ENCODE peak calls at places on chromosomes 16 and 17, in eight cellular contexts. One of them, this sample, is unnamed.

GRCh38 chr16:75555213-75555706 is 792 bp downstream of the TMEM231 start:
- DNase-seq in vagina: no peak
- DNase-seq in stomach: peak; percentile 67
- DNase-seq in breast epithelium: peak; percentile 74
- DNase-seq in prostate gland: peak; percentile 73
- DNase-seq in HCT116: peak; percentile 86
- DNase-seq in HepG2: peak; percentile 89
- DNase-seq in sigmoid colon: peak; percentile 91
- DNase-seq in this sample: peak; percentile 82

GRCh38 chr16:83953796-83954576 is 946 bp downstream of the OSGIN1 start:
- DNase-seq in vagina: no peak
- DNase-seq in HepG2: peak; percentile 73
- DNase-seq in prostate gland: peak; percentile 49
- DNase-seq in stomach: no peak
- DNase-seq in HCT116: peak; percentile 72
- DNase-seq in sigmoid colon: no peak
- DNase-seq in breast epithelium: peak; percentile 57
- DNase-seq in this sample: no peak

GRCh38 chr16:59702531-59702930 is 968.4 kb upstream of the GOT2 start:
- DNase-seq in prostate gland: no peak
- DNase-seq in HepG2: no peak
- DNase-seq in stomach: no peak
- DNase-seq in HCT116: no peak
- DNase-seq in breast epithelium: no peak
- DNase-seq in vagina: no peak
- DNase-seq in sigmoid colon: no peak
- DNase-seq in this sample: no peak

GRCh38 chr17:17694229-17695081 is 13.2 kb downstream of the RAI1 start:
- DNase-seq in stomach: peak; percentile 70
- DNase-seq in vagina: no peak
- DNase-seq in HCT116: no peak
- DNase-seq in breast epithelium: peak; percentile 75
- DNase-seq in HepG2: peak; percentile 45
- DNase-seq in prostate gland: peak; percentile 75
- DNase-seq in sigmoid colon: peak; percentile 90
- DNase-seq in this sample: peak; percentile 76

GRCh38 chr17:1467898-1468492 is 12.0 kb upstream of the CRK start:
- DNase-seq in breast epithelium: no peak
- DNase-seq in HepG2: peak; percentile 92
- DNase-seq in HCT116: no peak
- DNase-seq in stomach: no peak
- DNase-seq in vagina: peak; percentile 94
- DNase-seq in sigmoid colon: peak; percentile 81
- DNase-seq in prostate gland: no peak
- DNase-seq in this sample: no peak

GRCh38 chr17:9104370-9105041 is 83.2 kb downstream of the NTN1 start:
- DNase-seq in sigmoid colon: no peak
- DNase-seq in stomach: no peak
- DNase-seq in breast epithelium: no peak
- DNase-seq in HCT116: no peak
- DNase-seq in prostate gland: no peak
- DNase-seq in HepG2: no peak
- DNase-seq in vagina: no peak
- DNase-seq in this sample: no peak

GRCh38 chr16:67902831-67903230 is 9.8 kb downstream of the PSKH1 start:
- DNase-seq in breast epithelium: no peak
- DNase-seq in sigmoid colon: no peak
- DNase-seq in stomach: no peak
- DNase-seq in HepG2: no peak
- DNase-seq in prostate gland: no peak
- DNase-seq in vagina: no peak
- DNase-seq in HCT116: no peak
- DNase-seq in this sample: no peak

GRCh38 chr16:55656695-55657092 is 906 bp downstream of the SLC6A2 start:
- DNase-seq in sigmoid colon: no peak
- DNase-seq in breast epithelium: no peak
- DNase-seq in vagina: no peak
- DNase-seq in prostate gland: no peak
- DNase-seq in HCT116: no peak
- DNase-seq in HepG2: no peak
- DNase-seq in stomach: no peak
- DNase-seq in this sample: no peak

GRCh38 chr17:46925185-46925858 is 2.4 kb downstream of the GOSR2 start:
- DNase-seq in prostate gland: no peak
- DNase-seq in breast epithelium: no peak
- DNase-seq in vagina: no peak
- DNase-seq in stomach: no peak
- DNase-seq in sigmoid colon: no peak
- DNase-seq in HepG2: peak; percentile 40
- DNase-seq in HCT116: no peak
- DNase-seq in this sample: no peak

GRCh38 chr17:36092228-36092627 is 2.3 kb upstream of the CCL3 start:
- DNase-seq in stomach: no peak
- DNase-seq in sigmoid colon: no peak
- DNase-seq in vagina: no peak
- DNase-seq in HepG2: no peak
- DNase-seq in prostate gland: no peak
- DNase-seq in breast epithelium: no peak
- DNase-seq in HCT116: no peak
- DNase-seq in this sample: no peak

GRCh38 chr16:83143788-83144187 is 517.0 kb downstream of the CDH13 start:
- DNase-seq in HepG2: peak; percentile 13
- DNase-seq in HCT116: no peak
- DNase-seq in sigmoid colon: no peak
- DNase-seq in stomach: no peak
- DNase-seq in vagina: no peak
- DNase-seq in breast epithelium: no peak
- DNase-seq in prostate gland: no peak
- DNase-seq in this sample: peak; percentile 9

GRCh38 chr16:23316634-23317265 is 14.6 kb downstream of the SCNN1B start:
- DNase-seq in sigmoid colon: no peak
- DNase-seq in stomach: no peak
- DNase-seq in vagina: no peak
- DNase-seq in HCT116: no peak
- DNase-seq in breast epithelium: no peak
- DNase-seq in prostate gland: no peak
- DNase-seq in HepG2: no peak
- DNase-seq in this sample: no peak

GRCh38 chr16:138049-138417 is 440 bp downstream of the NPRL3 start:
- DNase-seq in vagina: no peak
- DNase-seq in HCT116: no peak
- DNase-seq in breast epithelium: no peak
- DNase-seq in prostate gland: no peak
- DNase-seq in HepG2: no peak
- DNase-seq in sigmoid colon: no peak
- DNase-seq in stomach: no peak
- DNase-seq in this sample: no peak

GRCh38 chr16:52416888-52417287 is 130.1 kb downstream of the TOX3 start:
- DNase-seq in breast epithelium: no peak
- DNase-seq in prostate gland: no peak
- DNase-seq in stomach: no peak
- DNase-seq in HCT116: no peak
- DNase-seq in vagina: no peak
- DNase-seq in sigmoid colon: no peak
- DNase-seq in HepG2: no peak
- DNase-seq in this sample: no peak

GRCh38 chr17:61389670-61390478 is 9.8 kb upstream of the TBX2 start:
- DNase-seq in prostate gland: no peak
- DNase-seq in stomach: peak; percentile 57
- DNase-seq in HCT116: no peak
- DNase-seq in breast epithelium: no peak
- DNase-seq in sigmoid colon: no peak
- DNase-seq in HepG2: no peak
- DNase-seq in vagina: no peak
- DNase-seq in this sample: peak; percentile 40

GRCh38 chr17:8847891-8848290 is 19.6 kb downstream of the PIK3R6 start:
- DNase-seq in stomach: no peak
- DNase-seq in HCT116: no peak
- DNase-seq in sigmoid colon: peak; percentile 4
- DNase-seq in breast epithelium: no peak
- DNase-seq in HepG2: no peak
- DNase-seq in prostate gland: no peak
- DNase-seq in vagina: no peak
- DNase-seq in this sample: no peak

GRCh38 chr16:74942977-74943918 is 41.7 kb downstream of the WDR59 start:
- DNase-seq in stomach: no peak
- DNase-seq in sigmoid colon: no peak
- DNase-seq in breast epithelium: no peak
- DNase-seq in prostate gland: no peak
- DNase-seq in vagina: no peak
- DNase-seq in HepG2: no peak
- DNase-seq in HCT116: no peak
- DNase-seq in this sample: no peak

GRCh38 chr16:58306327-58306726 is 11.5 kb upstream of the PRSS54 start:
- DNase-seq in vagina: no peak
- DNase-seq in prostate gland: no peak
- DNase-seq in sigmoid colon: no peak
- DNase-seq in stomach: peak; percentile 56
- DNase-seq in HepG2: peak; percentile 15
- DNase-seq in breast epithelium: no peak
- DNase-seq in HCT116: peak; percentile 26
- DNase-seq in this sample: peak; percentile 60

GRCh38 chr17:12549499-12549901 is 116.2 kb upstream of the MYOCD start:
- DNase-seq in HCT116: no peak
- DNase-seq in HepG2: no peak
- DNase-seq in stomach: no peak
- DNase-seq in breast epithelium: no peak
- DNase-seq in sigmoid colon: no peak
- DNase-seq in vagina: no peak
- DNase-seq in prostate gland: no peak
- DNase-seq in this sample: no peak

GRCh38 chr17:30095507-30096244 is 20.9 kb upstream of the NSRP1 start:
- DNase-seq in vagina: no peak
- DNase-seq in prostate gland: no peak
- DNase-seq in HCT116: peak; percentile 69
- DNase-seq in breast epithelium: no peak
- DNase-seq in HepG2: peak; percentile 64
- DNase-seq in sigmoid colon: no peak
- DNase-seq in stomach: no peak
- DNase-seq in this sample: no peak

GRCh38 chr17:38996660-38997337 is 29.6 kb upstream of the FBXO47 start:
- DNase-seq in sigmoid colon: no peak
- DNase-seq in breast epithelium: no peak
- DNase-seq in prostate gland: no peak
- DNase-seq in HCT116: no peak
- DNase-seq in stomach: no peak
- DNase-seq in vagina: no peak
- DNase-seq in HepG2: no peak
- DNase-seq in this sample: no peak

GRCh38 chr17:34798581-34798980 is 162.7 kb downstream of the CCT6B start:
- DNase-seq in prostate gland: no peak
- DNase-seq in HCT116: no peak
- DNase-seq in vagina: no peak
- DNase-seq in stomach: no peak
- DNase-seq in breast epithelium: no peak
- DNase-seq in HepG2: no peak
- DNase-seq in sigmoid colon: no peak
- DNase-seq in this sample: no peak

GRCh38 chr17:51647873-51648272 is 387.5 kb downstream of the UTP18 start:
- DNase-seq in sigmoid colon: no peak
- DNase-seq in HCT116: no peak
- DNase-seq in stomach: no peak
- DNase-seq in vagina: no peak
- DNase-seq in breast epithelium: no peak
- DNase-seq in prostate gland: no peak
- DNase-seq in HepG2: no peak
- DNase-seq in this sample: no peak

GRCh38 chr16:58121132-58121531 is 8.0 kb downstream of the CFAP20 start:
- DNase-seq in prostate gland: no peak
- DNase-seq in HepG2: no peak
- DNase-seq in vagina: no peak
- DNase-seq in sigmoid colon: no peak
- DNase-seq in HCT116: no peak
- DNase-seq in stomach: no peak
- DNase-seq in breast epithelium: no peak
- DNase-seq in this sample: peak; percentile 40

GRCh38 chr16:80518436-80518835 is 22.4 kb upstream of the DYNLRB2 start:
- DNase-seq in prostate gland: no peak
- DNase-seq in breast epithelium: no peak
- DNase-seq in HCT116: no peak
- DNase-seq in sigmoid colon: no peak
- DNase-seq in vagina: no peak
- DNase-seq in HepG2: no peak
- DNase-seq in stomach: no peak
- DNase-seq in this sample: peak; percentile 8

GRCh38 chr16:17416461-17417221 is 54.1 kb downstream of the XYLT1 start:
- DNase-seq in HCT116: no peak
- DNase-seq in sigmoid colon: no peak
- DNase-seq in breast epithelium: no peak
- DNase-seq in stomach: no peak
- DNase-seq in prostate gland: no peak
- DNase-seq in vagina: no peak
- DNase-seq in HepG2: no peak
- DNase-seq in this sample: peak; percentile 60
- TF ChIP-seq POLR2A in HCT116: no peak
- TF ChIP-seq POLR2A in sigmoid colon: no peak
- TF ChIP-seq POLR2A in breast epithelium: no peak
- TF ChIP-seq POLR2A in stomach: no peak
- TF ChIP-seq POLR2A in prostate gland: no peak
- TF ChIP-seq POLR2A in vagina: no peak
- TF ChIP-seq POLR2A in HepG2: no peak
- TF ChIP-seq POLR2A in this sample: peak; percentile 16

GRCh38 chr16:8957061-8957392 is 6.7 kb downstream of the USP7 start:
- DNase-seq in vagina: no peak
- DNase-seq in breast epithelium: no peak
- DNase-seq in prostate gland: no peak
- DNase-seq in HCT116: no peak
- DNase-seq in stomach: no peak
- DNase-seq in HepG2: no peak
- DNase-seq in sigmoid colon: no peak
- DNase-seq in this sample: no peak
- TF ChIP-seq CTCF in vagina: no peak
- TF ChIP-seq CTCF in breast epithelium: no peak
- TF ChIP-seq CTCF in prostate gland: no peak
- TF ChIP-seq CTCF in HCT116: no peak
- TF ChIP-seq CTCF in stomach: no peak
- TF ChIP-seq CTCF in HepG2: no peak
- TF ChIP-seq CTCF in sigmoid colon: no peak
- TF ChIP-seq CTCF in this sample: no peak

DNA sequence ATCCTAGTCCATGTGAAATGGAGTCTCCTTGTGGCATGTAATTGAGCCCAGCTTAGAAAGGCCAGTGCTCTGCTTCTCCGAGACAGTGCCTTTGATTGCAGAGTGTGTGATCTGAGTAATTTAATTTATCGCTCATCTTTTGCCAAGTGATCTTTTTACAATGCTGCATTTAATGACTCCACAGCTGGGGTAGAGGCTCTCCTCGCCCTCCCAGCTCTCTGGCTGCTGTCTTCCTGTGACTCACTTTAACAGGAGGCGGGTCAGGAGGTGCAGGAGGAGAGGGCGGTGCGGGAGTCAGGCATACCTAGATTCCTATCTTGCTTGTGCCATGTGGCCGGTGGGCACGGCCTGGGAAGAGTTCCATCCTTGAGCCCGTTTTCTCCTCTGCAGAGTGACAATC is 113.4 kb upstream of the FOXF1 start:
- DNase-seq in vagina: no peak
- DNase-seq in prostate gland: peak; percentile 20
- DNase-seq in sigmoid colon: peak; percentile 95
- DNase-seq in stomach: no peak
- DNase-seq in HepG2: no peak
- DNase-seq in HCT116: peak; percentile 28
- DNase-seq in breast epithelium: no peak
- DNase-seq in this sample: peak; percentile 53
- TF ChIP-seq POLR2AphosphoS5 in vagina: peak; percentile 71
- TF ChIP-seq POLR2AphosphoS5 in prostate gland: peak; percentile 49
- TF ChIP-seq POLR2AphosphoS5 in sigmoid colon: peak; percentile 90
- TF ChIP-seq POLR2AphosphoS5 in stomach: no peak
- TF ChIP-seq POLR2AphosphoS5 in HepG2: no peak
- TF ChIP-seq POLR2AphosphoS5 in HCT116: peak; percentile 52
- TF ChIP-seq POLR2AphosphoS5 in breast epithelium: no peak
- TF ChIP-seq POLR2AphosphoS5 in this sample: peak; percentile 59

GRCh38 chr17:40516581-40517285 is 15.3 kb upstream of the TNS4 start:
- DNase-seq in prostate gland: no peak
- DNase-seq in sigmoid colon: peak; percentile 36
- DNase-seq in HCT116: peak; percentile 62
- DNase-seq in HepG2: peak; percentile 93
- DNase-seq in vagina: no peak
- DNase-seq in breast epithelium: no peak
- DNase-seq in stomach: no peak
- DNase-seq in this sample: peak; percentile 46
- TF ChIP-seq POLR2A in prostate gland: no peak
- TF ChIP-seq POLR2A in sigmoid colon: no peak
- TF ChIP-seq POLR2A in HCT116: no peak
- TF ChIP-seq POLR2A in HepG2: no peak
- TF ChIP-seq POLR2A in vagina: no peak
- TF ChIP-seq POLR2A in breast epithelium: no peak
- TF ChIP-seq POLR2A in stomach: no peak
- TF ChIP-seq POLR2A in this sample: no peak

This sample was measured in transverse colon.